ENCODE peak calls at places on chromosomes 12 and 14, in four cellular contexts. J is endothelial cell of umbilical vein, P is sigmoid colon, H is HL-60. K is an unnamed sample.

GRCh38 chr14:75491376-75491978 is 30.8 kb upstream of the BATF start:
- DNase-seq in H (no peak), P (no peak), J (no peak), K (no peak)

GRCh38 chr14:55704654-55705053 is 124.6 kb downstream of the KTN1 start:
- DNase-seq in J (no peak), H (no peak), P (no peak), K (no peak)

GRCh38 chr14:69661194-69661537 is 49.8 kb downstream of the SUSD6 start:
- DNase-seq in H (no peak), J (no peak), P (no peak), K (no peak)

GRCh38 chr14:102939820-102940561 is 17.5 kb downstream of the AMN start:
- DNase-seq in H (no peak), P (no peak), J (no peak), K (no peak)

GRCh38 chr12:74646831-74647230 is 109.2 kb downstream of the ATXN7L3B start:
- DNase-seq in P (no peak), H (no peak), J (no peak), K (no peak)

GRCh38 chr14:55323910-55324309 is 52.7 kb downstream of the FBXO34 start:
- DNase-seq in J (no peak), H (no peak), P (no peak), K (no peak)

GRCh38 chr12:18250313-18250916 is 10.9 kb upstream of the PIK3C2G start:
- DNase-seq in H (no peak), P (no peak), J (peak), K (no peak)

GRCh38 chr12:6039894-6040601 is 84.4 kb downstream of the VWF start:
- DNase-seq in H (no peak), J (peak), P (peak), K (no peak)

GRCh38 chr12:68557011-68557715 is 53.5 kb upstream of the RAP1B start:
- DNase-seq in J (peak), P (no peak), H (no peak), K (no peak)

GRCh38 chr12:585062-586061 is 77.9 kb downstream of the NINJ2 start:
- DNase-seq in H (no peak), P (peak), J (no peak), K (no peak)

GRCh38 chr14:24011051-24011450 is 22.3 kb downstream of the DHRS4L2 start:
- DNase-seq in P (no peak), H (no peak), J (no peak), K (no peak)
- H3K27ac ChIP-seq in P (no peak), H (no peak), J (no peak), K (no peak)

DNA sequence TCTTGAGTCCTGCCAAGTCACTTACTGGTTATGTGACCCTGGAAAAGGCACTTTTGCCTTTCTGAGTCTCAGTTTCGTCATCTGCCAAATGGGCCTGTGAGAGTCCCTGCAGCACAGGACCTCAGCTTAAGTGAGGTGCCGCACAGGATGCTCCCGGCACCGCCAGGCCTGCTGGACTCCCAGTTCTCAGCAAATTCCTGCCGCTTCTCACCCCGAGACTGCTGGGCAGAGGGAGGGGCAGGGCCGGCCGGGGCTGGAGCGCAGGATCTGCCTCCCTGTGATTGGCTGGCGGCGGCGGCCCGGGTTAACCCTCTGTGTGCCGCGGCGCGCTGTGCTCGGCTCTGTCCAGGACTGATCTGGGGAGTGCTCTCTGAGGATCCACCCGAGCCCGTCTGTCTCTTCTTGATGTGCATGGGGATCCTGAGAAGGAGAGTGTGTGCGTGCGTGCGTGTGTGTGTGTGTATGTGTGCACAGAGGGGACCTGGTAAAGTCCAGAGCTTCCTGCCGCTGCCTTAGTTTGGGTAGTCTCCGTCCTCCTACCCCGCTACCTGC is 8.6 kb downstream of the SETD1B start:
- DNase-seq in P (peak), J (peak), H (no peak), K (no peak)
- TF ChIP-seq POLR2AphosphoS5 in P (peak), J (no peak), H (peak), K (no peak)

GRCh38 chr12:96766232-96766631 is 140.8 kb upstream of the NEDD1 start:
- DNase-seq in H (no peak), J (no peak), P (no peak), K (no peak)

GRCh38 chr12:96774501-96775256 is 132.4 kb upstream of the NEDD1 start:
- DNase-seq in H (no peak), J (no peak), P (no peak), K (no peak)

GRCh38 chr12:96773031-96773430 is 134.0 kb upstream of the NEDD1 start:
- DNase-seq in P (no peak), J (no peak), H (no peak), K (no peak)

GRCh38 chr12:96770239-96770780 is 136.7 kb upstream of the NEDD1 start:
- DNase-seq in J (no peak), H (no peak), P (no peak), K (no peak)
- H3K27ac ChIP-seq in J (no peak), H (no peak), P (no peak), K (no peak)

GRCh38 chr12:55727643-55728184 is 1.1 kb downstream of the CD63 start:
- DNase-seq in J (peak), P (peak), H (no peak), K (peak)

GRCh38 chr12:55728932-55729591 is at the start of gene CD63:
- DNase-seq in H (peak), P (peak), J (peak), K (peak)

GRCh38 chr12:55728185-55728931 is 451 bp downstream of the CD63 start:
- DNase-seq in H (no peak), J (peak), P (peak), K (peak)

GRCh38 chr12:55730447-55730820 is 1.6 kb upstream of the CD63 start:
- DNase-seq in H (no peak), P (no peak), J (no peak), K (no peak)

GRCh38 chr12:55729592-55730446 is 1.0 kb upstream of the CD63 start:
- DNase-seq in H (peak), J (peak), P (peak), K (peak)
- TF ChIP-seq POLR2AphosphoS5 in H (no peak), J (no peak), P (peak), K (no peak)

GRCh38 chr14:86796221-86797074 is 1196.5 kb downstream of the GALC start:
- DNase-seq in J (no peak), H (no peak), P (no peak), K (no peak)

GRCh38 chr14:86790408-86791364 is 1202.3 kb downstream of the GALC start:
- DNase-seq in J (no peak), P (no peak), H (no peak), K (no peak)

GRCh38 chr14:86798330-86798729 is 1194.7 kb downstream of the GALC start:
- DNase-seq in P (no peak), H (no peak), J (no peak), K (no peak)

GRCh38 chr14:86797075-86797351 is 1196.0 kb downstream of the GALC start:
- DNase-seq in J (no peak), P (no peak), H (no peak), K (no peak)

GRCh38 chr14:86794689-86795088 is 1198.3 kb downstream of the GALC start:
- DNase-seq in P (no peak), H (no peak), J (no peak), K (no peak)
- H3K27ac ChIP-seq in P (no peak), H (no peak), J (no peak), K (no peak)